ENCODE peak calls at places on chromosomes 4 and X, in nine cellular contexts. D is progenitor cell of endocrine pancreas, S is AG10803, F is K562, B is A549, K is RWPE2, V is GM12865, T is Calu3, W is GM20000. U is an unnamed sample.

GRCh38 chr4:145557720-145558119 is 61.5 kb upstream of the MMAA start:
- DNase-seq in T (peak; percentile 62), W (peak; percentile 64), D (peak; percentile 23), F (peak; percentile 71), S (peak; percentile 73), K (no peak), B (peak; percentile 45), V (peak; percentile 78), U (peak; percentile 45)

GRCh38 chrX:6954836-6955235 is 192.7 kb upstream of the STS start:
- DNase-seq in S (no peak), W (no peak), F (no peak), K (no peak), V (no peak), B (no peak), D (no peak), T (no peak), U (no peak)

GRCh38 chr4:113858924-113859323 is 97.4 kb upstream of the CAMK2D start:
- DNase-seq in W (no peak), F (no peak), D (no peak), V (no peak), S (no peak), B (no peak), T (no peak), K (no peak), U (no peak)

GRCh38 chr4:104591505-104591904 is 96.8 kb upstream of the CXXC4 start:
- DNase-seq in F (no peak), V (no peak), T (no peak), K (no peak), W (no peak), B (no peak), S (no peak), D (no peak), U (peak; percentile 19)

GRCh38 chrX:34656842-34657780 is at the start of gene TMEM47:
- DNase-seq in K (peak; percentile 41), F (peak; percentile 42), W (peak; percentile 11), S (peak; percentile 83), T (peak; percentile 90), B (peak; percentile 44), D (peak; percentile 82), V (no peak), U (peak; percentile 77)

GRCh38 chr4:189092596-189092995 is 848.1 kb upstream of the FRG1 start:
- DNase-seq in W (no peak), V (no peak), F (no peak), B (no peak), K (no peak), D (no peak), T (peak; percentile 26), S (peak; percentile 18), U (no peak)

GRCh38 chr4:184475096-184475461 is 729 bp upstream of the IRF2 start:
- DNase-seq in B (peak; percentile 27), T (peak; percentile 13), D (no peak), S (peak; percentile 62), F (peak; percentile 71), W (peak; percentile 55), V (peak; percentile 76), K (no peak), U (no peak)

GRCh38 chr4:126799971-126800722 is 832.6 kb upstream of the INTU start:
- DNase-seq in V (no peak), D (no peak), K (no peak), T (no peak), B (no peak), F (no peak), S (peak; percentile 66), W (no peak), U (no peak)

GRCh38 chrX:20527458-20528099 is 260.9 kb upstream of the RPS6KA3 start:
- DNase-seq in V (no peak), W (peak; percentile 11), B (peak; percentile 38), S (peak; percentile 31), T (no peak), D (no peak), F (no peak), K (no peak), U (no peak)

GRCh38 chrX:22134681-22135080 is 102.6 kb downstream of the PHEX start:
- DNase-seq in T (peak; percentile 39), K (no peak), V (no peak), B (peak; percentile 48), F (no peak), W (no peak), D (no peak), S (peak; percentile 63), U (no peak)

GRCh38 chrX:70030242-70030823 is 19.4 kb downstream of the AWAT2 start:
- DNase-seq in V (peak; percentile 49), S (peak; percentile 53), B (peak; percentile 61), K (no peak), W (peak; percentile 44), T (peak; percentile 73), D (peak; percentile 32), F (peak; percentile 65), U (peak; percentile 58)

GRCh38 chr4:154491341-154491679 is 289 bp downstream of the DCHS2 start:
- DNase-seq in V (no peak), S (peak; percentile 11), K (no peak), B (peak; percentile 12), T (no peak), D (no peak), W (peak; percentile 60), F (no peak), U (no peak)

GRCh38 chr4:152807294-152807829 is 27.6 kb downstream of the ARFIP1 start:
- DNase-seq in T (no peak), K (no peak), S (peak; percentile 22), B (no peak), W (no peak), D (no peak), V (peak; percentile 20), F (no peak), U (no peak)

GRCh38 chrX:148049441-148049840 is 68.3 kb downstream of the FMR1NB start:
- DNase-seq in K (no peak), D (no peak), W (peak; percentile 21), S (peak; percentile 23), B (peak; percentile 24), V (peak; percentile 45), F (peak; percentile 11), T (peak; percentile 1), U (no peak)

GRCh38 chrX:3653111-3653510 is 60.3 kb downstream of the PRKX start:
- DNase-seq in V (no peak), S (no peak), W (no peak), D (no peak), B (no peak), K (no peak), F (no peak), T (no peak), U (no peak)

GRCh38 chrX:3648084-3648483 is 65.4 kb downstream of the PRKX start:
- DNase-seq in F (no peak), V (no peak), B (no peak), W (no peak), K (no peak), D (no peak), T (no peak), S (no peak), U (no peak)

GRCh38 chrX:3655181-3655580 is 58.3 kb downstream of the PRKX start:
- DNase-seq in K (no peak), D (no peak), V (no peak), F (no peak), T (no peak), W (no peak), B (no peak), S (no peak), U (no peak)

DNA sequence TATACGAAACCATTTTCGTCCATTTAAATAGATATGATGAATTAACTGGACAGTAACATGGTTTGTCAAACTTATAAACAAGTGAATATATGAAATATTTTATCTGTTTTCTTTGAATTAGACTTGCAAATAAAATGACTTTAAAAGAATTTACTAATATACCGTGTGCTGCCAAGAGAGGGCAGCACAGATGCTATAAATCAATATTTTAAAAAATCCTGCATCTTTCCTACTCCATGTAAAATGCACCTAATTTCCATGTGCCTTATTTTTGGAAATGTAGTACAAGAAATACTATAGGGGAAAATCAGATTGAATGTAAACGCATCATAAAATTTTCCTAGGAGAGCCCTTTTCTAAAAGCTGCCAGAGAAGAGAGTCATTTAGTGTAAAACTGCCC is 62.2 kb downstream of the PRKX start:
- DNase-seq in F (no peak), W (no peak), T (no peak), S (peak; percentile 39), D (no peak), V (peak; percentile 18), K (no peak), B (peak; percentile 25), U (peak; percentile 6)
- TF ChIP-seq CTCF in F (no peak), W (no peak), T (peak; percentile 26), S (peak; percentile 53), D (peak; percentile 78), V (peak; percentile 24), K (peak; percentile 50), B (peak; percentile 57), U (peak; percentile 85)

GRCh38 chr4:148044889-148045352 is 313.0 kb downstream of the ARHGAP10 start:
- DNase-seq in W (peak; percentile 45), K (no peak), T (no peak), V (peak; percentile 74), S (no peak), D (no peak), B (peak; percentile 9), F (no peak), U (no peak)
- TF ChIP-seq CTCF in W (no peak), K (no peak), T (no peak), V (peak; percentile 18), S (peak; percentile 9), D (peak; percentile 19), B (no peak), F (no peak), U (peak; percentile 17)

GRCh38 chr4:27000820-27001219 is 140.2 kb downstream of the STIM2 start:
- DNase-seq in D (no peak), B (peak; percentile 14), V (peak; percentile 47), F (no peak), K (no peak), W (no peak), T (peak; percentile 3), S (no peak), U (no peak)
- TF ChIP-seq CTCF in D (peak; percentile 60), B (no peak), V (peak; percentile 46), F (peak; percentile 18), K (peak; percentile 45), W (peak; percentile 15), T (no peak), S (no peak), U (peak; percentile 49)

GRCh38 chr4:87370071-87370470 is 20.9 kb downstream of the HSD17B11 start:
- DNase-seq in B (no peak), T (no peak), F (no peak), K (no peak), D (no peak), V (no peak), W (no peak), S (no peak), U (no peak)

GRCh38 chr4:87377816-87378215 is 13.2 kb downstream of the HSD17B11 start:
- DNase-seq in D (no peak), S (no peak), T (no peak), W (no peak), K (no peak), B (no peak), V (peak; percentile 21), F (no peak), U (no peak)

DNA sequence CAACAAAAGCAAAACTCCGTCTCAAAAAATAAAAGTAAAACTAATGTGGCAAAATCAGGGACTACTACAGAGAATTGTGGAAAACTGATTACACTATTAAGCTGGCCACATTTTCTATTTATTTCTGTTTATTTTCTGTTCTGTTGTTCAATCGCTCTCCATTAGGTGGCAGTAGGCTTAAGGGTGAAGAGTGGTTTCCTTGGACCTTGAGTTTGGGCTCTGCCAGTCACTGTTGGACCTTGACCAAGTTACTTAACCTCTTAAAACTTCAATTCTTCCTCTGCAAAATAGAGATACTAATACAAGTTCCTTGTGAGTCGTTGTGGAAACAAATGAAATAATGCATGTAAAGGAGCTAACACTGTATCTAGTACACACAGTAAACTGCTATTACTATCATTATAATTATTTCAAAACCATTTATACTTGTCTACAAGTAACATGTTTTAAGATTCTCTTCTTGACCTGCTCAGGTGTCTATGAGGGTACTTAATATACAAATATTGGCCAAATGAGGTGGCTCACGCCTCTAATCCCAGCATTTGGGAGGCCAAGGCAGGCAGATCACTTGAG is 15.2 kb downstream of the HSD17B11 start:
- DNase-seq in V (peak; percentile 64), W (no peak), B (peak; percentile 72), F (peak; percentile 28), K (no peak), D (no peak), S (peak; percentile 88), T (no peak), U (no peak)
- TF ChIP-seq CTCF in V (peak; percentile 68), W (peak; percentile 41), B (peak; percentile 54), F (peak; percentile 65), K (peak; percentile 79), D (peak; percentile 64), S (peak; percentile 89), T (peak; percentile 47), U (peak; percentile 79)

U was measured in neural crest cell.